ENCODE peak calls at places on chromosomes 13 and 19, in seven cellular contexts. A is CD8-positive, alpha-beta memory T cell; Y is HCT116; O is T-helper 17 cell; G is A673; D is cardiac muscle cell; E is body of pancreas. M is an unnamed sample.

GRCh38 chr19:14113762-14114414 is 3.7 kb downstream of the PRKACA start:
- DNase-seq in A (peak; percentile 62), Y (peak; percentile 87), O (peak; percentile 34), G (no peak), D (no peak), E (peak; percentile 42), M (peak; percentile 39)

GRCh38 chr19:3968556-3969434 is 2.1 kb downstream of the DAPK3 start:
- DNase-seq in A (no peak), Y (peak; percentile 85), O (no peak), G (peak; percentile 99), D (peak; percentile 98), E (peak; percentile 84), M (peak; percentile 52)

GRCh38 chr13:112066624-112067004 is 335 bp upstream of the SOX1 start:
- DNase-seq in A (no peak), Y (no peak), O (no peak), G (peak; percentile 96), D (peak; percentile 80), E (peak; percentile 44), M (no peak)

GRCh38 chr13:39951301-39951700 is 295.8 kb downstream of the COG6 start:
- DNase-seq in A (no peak), Y (no peak), O (no peak), G (no peak), D (no peak), E (no peak), M (no peak)

GRCh38 chr19:39379865-39380399 is 11.0 kb downstream of the PAF1 start:
- DNase-seq in A (no peak), Y (no peak), O (no peak), G (no peak), D (no peak), E (no peak), M (no peak)

GRCh38 chr13:96052655-96053002 is 572 bp downstream of the UGGT2 start:
- DNase-seq in A (no peak), Y (peak; percentile 37), O (no peak), G (peak; percentile 58), D (peak; percentile 6), E (no peak), M (no peak)

GRCh38 chr13:99959538-99960230 is 11.9 kb downstream of the ZIC5 start:
- DNase-seq in A (no peak), Y (no peak), O (no peak), G (no peak), D (peak; percentile 9), E (no peak), M (no peak)

GRCh38 chr13:75749407-75749806 is 113.3 kb downstream of the LMO7 start:
- DNase-seq in A (no peak), Y (no peak), O (no peak), G (peak; percentile 45), D (no peak), E (no peak), M (no peak)

DNA sequence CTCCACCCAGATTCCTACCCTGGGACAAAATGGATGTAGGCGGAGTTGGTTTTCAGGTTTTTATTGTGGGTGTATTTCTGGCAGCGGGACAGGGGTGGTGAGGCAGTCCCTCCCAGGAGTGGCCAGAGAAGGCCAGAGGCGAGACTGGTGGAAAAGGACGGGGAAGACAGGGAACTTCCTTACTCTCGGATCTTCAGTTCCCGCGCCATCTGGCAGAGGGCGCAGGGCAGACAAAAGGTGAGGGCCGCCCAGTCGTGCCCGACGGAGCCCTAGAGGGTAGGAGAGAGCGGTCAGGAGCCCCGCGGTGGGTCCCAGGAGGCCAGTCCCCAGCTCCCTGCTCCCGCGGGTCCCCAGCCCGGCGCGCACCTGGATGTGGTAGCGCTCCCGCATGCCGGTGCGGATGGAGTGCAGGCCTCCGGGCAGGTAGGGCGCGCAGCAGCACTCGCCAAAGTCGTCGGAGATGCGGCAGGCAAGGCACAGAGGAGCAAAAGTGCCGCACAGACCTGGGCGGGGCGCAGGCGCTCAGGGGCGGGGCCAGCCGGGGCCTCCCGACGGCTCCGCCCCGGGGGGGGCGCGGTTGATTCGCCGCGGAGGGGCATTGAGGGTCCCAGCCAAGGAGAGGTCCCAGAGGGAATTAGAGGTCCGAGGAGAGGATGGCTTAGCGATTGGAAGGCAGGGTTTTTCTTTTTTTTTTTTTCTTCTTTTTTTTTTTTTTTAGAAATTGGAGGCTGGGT is 3.0 kb downstream of the CNFN start:
- DNase-seq in A (peak; percentile 68), Y (peak; percentile 73), O (peak; percentile 55), G (peak; percentile 61), D (peak; percentile 70), E (peak; percentile 74), M (peak; percentile 89)
- H3K9me3 ChIP-seq in A (no peaks in the 10 kb centered on the region), Y (no peaks in the 10 kb centered on the region), O (no peaks in the 10 kb centered on the region), G (no peaks in the 10 kb centered on the region), D (no peaks in the 10 kb centered on the region), E (no peaks in the 10 kb centered on the region), M (no peaks in the 10 kb centered on the region)

GRCh38 chr19:17390665-17391370 is 3.2 kb downstream of the CCDC194 start:
- DNase-seq in A (peak; percentile 88), Y (peak; percentile 80), O (peak; percentile 81), G (peak; percentile 95), D (peak; percentile 97), E (peak; percentile 88), M (peak; percentile 96)
- H3K9me3 ChIP-seq in A (no peaks in the 10 kb centered on the region), Y (no peaks in the 10 kb centered on the region), O (no peaks in the 10 kb centered on the region), G (no peaks in the 10 kb centered on the region), D (no peaks in the 10 kb centered on the region), E (no peaks in the 10 kb centered on the region), M (peaks cover 12% of the 10 kb centered on the region)

GRCh38 chr13:26682606-26683005 is 78.0 kb downstream of the GPR12 start:
- DNase-seq in A (no peak), Y (no peak), O (no peak), G (no peak), D (no peak), E (no peak), M (no peak)
- H3K9me3 ChIP-seq in A (no peaks in the 10 kb centered on the region), Y (no peaks in the 10 kb centered on the region), O (no peaks in the 10 kb centered on the region), G (no peaks in the 10 kb centered on the region), D (no peaks in the 10 kb centered on the region), E (no peaks in the 10 kb centered on the region), M (no peaks in the 10 kb centered on the region)

GRCh38 chr19:51970718-51971117 is 15.9 kb downstream of the ZNF350 start:
- DNase-seq in A (no peak), Y (no peak), O (no peak), G (no peak), D (no peak), E (no peak), M (no peak)

GRCh38 chr19:51976852-51977251 is 9.8 kb downstream of the ZNF350 start:
- DNase-seq in A (no peak), Y (no peak), O (no peak), G (no peak), D (no peak), E (no peak), M (no peak)

GRCh38 chr19:51977346-51977745 is 9.3 kb downstream of the ZNF350 start:
- DNase-seq in A (no peak), Y (no peak), O (no peak), G (no peak), D (no peak), E (no peak), M (no peak)

DNA sequence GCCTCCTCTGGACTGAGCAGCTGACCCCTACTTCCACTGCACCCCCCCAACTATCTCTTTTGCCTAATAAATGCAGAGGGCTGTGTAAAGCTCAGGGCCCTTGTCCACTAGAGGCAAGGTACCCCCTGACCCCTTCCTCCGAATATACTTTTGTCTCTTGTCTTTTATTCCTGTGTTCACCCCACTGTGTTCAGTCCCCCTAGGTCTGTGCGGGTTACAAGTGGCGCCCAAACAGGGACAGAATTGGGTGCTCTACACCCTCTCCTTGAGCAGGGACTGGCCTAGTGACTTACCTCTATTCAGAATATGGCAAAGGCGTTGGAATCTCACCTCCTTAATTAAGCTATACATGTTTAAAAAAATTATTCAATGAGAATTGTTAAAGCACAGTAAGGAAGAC is 15.0 kb downstream of the ZNF350 start:
- DNase-seq in A (no peak), Y (no peak), O (no peak), G (no peak), D (no peak), E (no peak), M (peak; percentile 15)
- H3K9me3 ChIP-seq in A (peaks cover 74% of the 10 kb centered on the region), Y (peaks cover 21% of the 10 kb centered on the region), O (peaks cover 80% of the 10 kb centered on the region), G (peaks cover 60% of the 10 kb centered on the region), D (peaks cover 4% of the 10 kb centered on the region), E (no peaks in the 10 kb centered on the region), M (peaks cover 24% of the 10 kb centered on the region)

M was measured in WERI-Rb-1.